ENCODE peak calls at places on chromosomes 6 and 20, in ten cellular contexts. One of them, this sample, is unnamed. For H3K36me3 and H3K27me3, the result is how much of the 10 kb centered on the place peaks cover.

GRCh38 chr20:38806855-38807655 is 1.6 kb downstream of the PPP1R16B start:
- DNase-seq in neural progenitor cell: peak
- DNase-seq in effector memory CD4-positive, alpha-beta T cell: peak
- DNase-seq in transverse colon: peak
- DNase-seq in body of pancreas: no peak
- DNase-seq in CD4-positive, CD25-positive, alpha-beta regulatory T cell: peak
- DNase-seq in hepatocyte: no peak
- DNase-seq in aorta: no peak
- DNase-seq in testis: no peak
- DNase-seq in neuronal stem cell: no peak
- DNase-seq in this sample: peak

GRCh38 chr6:142297996-142298753 is 3.6 kb upstream of the ADGRG6 start:
- DNase-seq in neural progenitor cell: no peak
- DNase-seq in effector memory CD4-positive, alpha-beta T cell: no peak
- DNase-seq in transverse colon: no peak
- DNase-seq in body of pancreas: no peak
- DNase-seq in CD4-positive, CD25-positive, alpha-beta regulatory T cell: no peak
- DNase-seq in hepatocyte: no peak
- DNase-seq in aorta: no peak
- DNase-seq in testis: no peak
- DNase-seq in neuronal stem cell: no peak
- DNase-seq in this sample: no peak

GRCh38 chr6:134903448-134903847 is 46.5 kb downstream of the ALDH8A1 start:
- DNase-seq in neural progenitor cell: no peak
- DNase-seq in effector memory CD4-positive, alpha-beta T cell: no peak
- DNase-seq in transverse colon: no peak
- DNase-seq in body of pancreas: no peak
- DNase-seq in CD4-positive, CD25-positive, alpha-beta regulatory T cell: no peak
- DNase-seq in hepatocyte: peak
- DNase-seq in aorta: no peak
- DNase-seq in testis: no peak
- DNase-seq in neuronal stem cell: no peak
- DNase-seq in this sample: no peak

GRCh38 chr6:33746651-33747100 is at the start of gene IP6K3:
- DNase-seq in neural progenitor cell: peak
- DNase-seq in effector memory CD4-positive, alpha-beta T cell: no peak
- DNase-seq in transverse colon: no peak
- DNase-seq in body of pancreas: no peak
- DNase-seq in CD4-positive, CD25-positive, alpha-beta regulatory T cell: no peak
- DNase-seq in hepatocyte: peak
- DNase-seq in aorta: no peak
- DNase-seq in testis: no peak
- DNase-seq in neuronal stem cell: no peak
- DNase-seq in this sample: peak

GRCh38 chr20:20888273-20888656 is 175.8 kb upstream of the RALGAPA2 start:
- DNase-seq in neural progenitor cell: peak
- DNase-seq in effector memory CD4-positive, alpha-beta T cell: no peak
- DNase-seq in transverse colon: no peak
- DNase-seq in body of pancreas: no peak
- DNase-seq in CD4-positive, CD25-positive, alpha-beta regulatory T cell: no peak
- DNase-seq in hepatocyte: no peak
- DNase-seq in aorta: no peak
- DNase-seq in testis: no peak
- DNase-seq in neuronal stem cell: no peak
- DNase-seq in this sample: peak

GRCh38 chr20:56465997-56466396 is 2.4 kb upstream of the RTF2 start:
- DNase-seq in neural progenitor cell: no peak
- DNase-seq in effector memory CD4-positive, alpha-beta T cell: no peak
- DNase-seq in transverse colon: no peak
- DNase-seq in body of pancreas: no peak
- DNase-seq in CD4-positive, CD25-positive, alpha-beta regulatory T cell: no peak
- DNase-seq in hepatocyte: no peak
- DNase-seq in aorta: no peak
- DNase-seq in testis: no peak
- DNase-seq in neuronal stem cell: no peak
- DNase-seq in this sample: no peak

GRCh38 chr6:145015739-145016558 is 719.4 kb downstream of the EPM2A start:
- DNase-seq in neural progenitor cell: no peak
- DNase-seq in effector memory CD4-positive, alpha-beta T cell: no peak
- DNase-seq in transverse colon: no peak
- DNase-seq in body of pancreas: no peak
- DNase-seq in CD4-positive, CD25-positive, alpha-beta regulatory T cell: no peak
- DNase-seq in hepatocyte: peak
- DNase-seq in aorta: peak
- DNase-seq in testis: no peak
- DNase-seq in neuronal stem cell: no peak
- DNase-seq in this sample: no peak

GRCh38 chr20:17910828-17911294 is 57.7 kb downstream of the SNX5 start:
- DNase-seq in neural progenitor cell: no peak
- DNase-seq in effector memory CD4-positive, alpha-beta T cell: no peak
- DNase-seq in transverse colon: no peak
- DNase-seq in body of pancreas: no peak
- DNase-seq in CD4-positive, CD25-positive, alpha-beta regulatory T cell: no peak
- DNase-seq in hepatocyte: peak
- DNase-seq in aorta: no peak
- DNase-seq in testis: no peak
- DNase-seq in neuronal stem cell: no peak
- DNase-seq in this sample: no peak

GRCh38 chr20:50745634-50746137 is 14.3 kb downstream of the PARD6B start:
- DNase-seq in neural progenitor cell: no peak
- DNase-seq in effector memory CD4-positive, alpha-beta T cell: no peak
- DNase-seq in transverse colon: peak
- DNase-seq in body of pancreas: no peak
- DNase-seq in CD4-positive, CD25-positive, alpha-beta regulatory T cell: no peak
- DNase-seq in hepatocyte: no peak
- DNase-seq in aorta: no peak
- DNase-seq in testis: peak
- DNase-seq in neuronal stem cell: no peak
- DNase-seq in this sample: no peak

GRCh38 chr6:54308677-54309315 is 555 bp downstream of the TINAG start:
- DNase-seq in neural progenitor cell: no peak
- DNase-seq in effector memory CD4-positive, alpha-beta T cell: no peak
- DNase-seq in transverse colon: no peak
- DNase-seq in body of pancreas: no peak
- DNase-seq in CD4-positive, CD25-positive, alpha-beta regulatory T cell: no peak
- DNase-seq in hepatocyte: no peak
- DNase-seq in aorta: no peak
- DNase-seq in testis: no peak
- DNase-seq in neuronal stem cell: no peak
- DNase-seq in this sample: no peak

GRCh38 chr6:38080889-38081288 is 261.4 kb downstream of the ZFAND3 start:
- DNase-seq in neural progenitor cell: no peak
- DNase-seq in effector memory CD4-positive, alpha-beta T cell: no peak
- DNase-seq in transverse colon: no peak
- DNase-seq in body of pancreas: no peak
- DNase-seq in CD4-positive, CD25-positive, alpha-beta regulatory T cell: no peak
- DNase-seq in hepatocyte: peak
- DNase-seq in aorta: no peak
- DNase-seq in testis: no peak
- DNase-seq in neuronal stem cell: no peak
- DNase-seq in this sample: no peak

GRCh38 chr6:90973158-90973557 is 386.3 kb upstream of the MAP3K7 start:
- DNase-seq in neural progenitor cell: no peak
- DNase-seq in effector memory CD4-positive, alpha-beta T cell: no peak
- DNase-seq in transverse colon: no peak
- DNase-seq in body of pancreas: no peak
- DNase-seq in CD4-positive, CD25-positive, alpha-beta regulatory T cell: no peak
- DNase-seq in hepatocyte: no peak
- DNase-seq in aorta: no peak
- DNase-seq in testis: no peak
- DNase-seq in neuronal stem cell: no peak
- DNase-seq in this sample: no peak

GRCh38 chr6:133227344-133227743 is 13.8 kb upstream of the EYA4 start:
- DNase-seq in neural progenitor cell: no peak
- DNase-seq in effector memory CD4-positive, alpha-beta T cell: no peak
- DNase-seq in transverse colon: no peak
- DNase-seq in body of pancreas: no peak
- DNase-seq in CD4-positive, CD25-positive, alpha-beta regulatory T cell: no peak
- DNase-seq in hepatocyte: no peak
- DNase-seq in aorta: no peak
- DNase-seq in testis: no peak
- DNase-seq in neuronal stem cell: no peak
- DNase-seq in this sample: no peak

GRCh38 chr20:18263723-18264122 is 24.6 kb upstream of the ZNF133 start:
- DNase-seq in neural progenitor cell: no peak
- DNase-seq in effector memory CD4-positive, alpha-beta T cell: no peak
- DNase-seq in transverse colon: peak
- DNase-seq in body of pancreas: no peak
- DNase-seq in CD4-positive, CD25-positive, alpha-beta regulatory T cell: no peak
- DNase-seq in hepatocyte: peak
- DNase-seq in aorta: no peak
- DNase-seq in testis: no peak
- DNase-seq in neuronal stem cell: no peak
- DNase-seq in this sample: no peak

GRCh38 chr6:128463942-128464341 is 56.5 kb downstream of the PTPRK start:
- DNase-seq in neural progenitor cell: no peak
- DNase-seq in effector memory CD4-positive, alpha-beta T cell: no peak
- DNase-seq in transverse colon: no peak
- DNase-seq in body of pancreas: no peak
- DNase-seq in CD4-positive, CD25-positive, alpha-beta regulatory T cell: no peak
- DNase-seq in hepatocyte: no peak
- DNase-seq in aorta: no peak
- DNase-seq in testis: no peak
- DNase-seq in neuronal stem cell: no peak
- DNase-seq in this sample: no peak

GRCh38 chr6:108589244-108589730 is 28.6 kb downstream of the FOXO3 start:
- DNase-seq in neural progenitor cell: peak
- DNase-seq in effector memory CD4-positive, alpha-beta T cell: no peak
- DNase-seq in transverse colon: peak
- DNase-seq in body of pancreas: peak
- DNase-seq in CD4-positive, CD25-positive, alpha-beta regulatory T cell: no peak
- DNase-seq in hepatocyte: peak
- DNase-seq in aorta: peak
- DNase-seq in testis: peak
- DNase-seq in neuronal stem cell: peak
- DNase-seq in this sample: peak
- H3K4me3 ChIP-seq in neural progenitor cell: peak
- H3K4me3 ChIP-seq in effector memory CD4-positive, alpha-beta T cell: no peak
- H3K4me3 ChIP-seq in transverse colon: no peak
- H3K4me3 ChIP-seq in body of pancreas: no peak
- H3K4me3 ChIP-seq in CD4-positive, CD25-positive, alpha-beta regulatory T cell: no peak
- H3K4me3 ChIP-seq in hepatocyte: no peak
- H3K4me3 ChIP-seq in aorta: peak
- H3K4me3 ChIP-seq in testis: no peak
- H3K4me3 ChIP-seq in neuronal stem cell: peak
- H3K4me3 ChIP-seq in this sample: no peak

GRCh38 chr20:52168116-52168515 is 23.5 kb downstream of the ZFP64 start:
- DNase-seq in neural progenitor cell: no peak
- DNase-seq in effector memory CD4-positive, alpha-beta T cell: no peak
- DNase-seq in transverse colon: no peak
- DNase-seq in body of pancreas: no peak
- DNase-seq in CD4-positive, CD25-positive, alpha-beta regulatory T cell: no peak
- DNase-seq in hepatocyte: no peak
- DNase-seq in aorta: no peak
- DNase-seq in testis: no peak
- DNase-seq in neuronal stem cell: no peak
- DNase-seq in this sample: no peak
- H3K36me3 ChIP-seq in neural progenitor cell: under half
- H3K36me3 ChIP-seq in effector memory CD4-positive, alpha-beta T cell: under half
- H3K36me3 ChIP-seq in transverse colon: under half
- H3K36me3 ChIP-seq in body of pancreas: under half
- H3K36me3 ChIP-seq in CD4-positive, CD25-positive, alpha-beta regulatory T cell: under half
- H3K36me3 ChIP-seq in hepatocyte: under half
- H3K36me3 ChIP-seq in aorta: under half
- H3K36me3 ChIP-seq in testis: under half
- H3K36me3 ChIP-seq in neuronal stem cell: half or more
- H3K36me3 ChIP-seq in this sample: under half

GRCh38 chr6:105642708-105643107 is 239.8 kb upstream of the PREP start:
- DNase-seq in neural progenitor cell: no peak
- DNase-seq in effector memory CD4-positive, alpha-beta T cell: no peak
- DNase-seq in transverse colon: no peak
- DNase-seq in body of pancreas: no peak
- DNase-seq in CD4-positive, CD25-positive, alpha-beta regulatory T cell: no peak
- DNase-seq in hepatocyte: no peak
- DNase-seq in aorta: no peak
- DNase-seq in testis: no peak
- DNase-seq in neuronal stem cell: no peak
- DNase-seq in this sample: no peak

GRCh38 chr6:105644073-105644489 is 241.2 kb upstream of the PREP start:
- DNase-seq in neural progenitor cell: no peak
- DNase-seq in effector memory CD4-positive, alpha-beta T cell: no peak
- DNase-seq in transverse colon: no peak
- DNase-seq in body of pancreas: no peak
- DNase-seq in CD4-positive, CD25-positive, alpha-beta regulatory T cell: no peak
- DNase-seq in hepatocyte: no peak
- DNase-seq in aorta: no peak
- DNase-seq in testis: no peak
- DNase-seq in neuronal stem cell: no peak
- DNase-seq in this sample: no peak

GRCh38 chr6:105646391-105646867 is 243.5 kb upstream of the PREP start:
- DNase-seq in neural progenitor cell: no peak
- DNase-seq in effector memory CD4-positive, alpha-beta T cell: peak
- DNase-seq in transverse colon: no peak
- DNase-seq in body of pancreas: no peak
- DNase-seq in CD4-positive, CD25-positive, alpha-beta regulatory T cell: peak
- DNase-seq in hepatocyte: no peak
- DNase-seq in aorta: no peak
- DNase-seq in testis: no peak
- DNase-seq in neuronal stem cell: no peak
- DNase-seq in this sample: no peak

GRCh38 chr6:105645958-105646357 is 243.1 kb upstream of the PREP start:
- DNase-seq in neural progenitor cell: no peak
- DNase-seq in effector memory CD4-positive, alpha-beta T cell: no peak
- DNase-seq in transverse colon: no peak
- DNase-seq in body of pancreas: no peak
- DNase-seq in CD4-positive, CD25-positive, alpha-beta regulatory T cell: no peak
- DNase-seq in hepatocyte: no peak
- DNase-seq in aorta: no peak
- DNase-seq in testis: no peak
- DNase-seq in neuronal stem cell: no peak
- DNase-seq in this sample: no peak

DNA sequence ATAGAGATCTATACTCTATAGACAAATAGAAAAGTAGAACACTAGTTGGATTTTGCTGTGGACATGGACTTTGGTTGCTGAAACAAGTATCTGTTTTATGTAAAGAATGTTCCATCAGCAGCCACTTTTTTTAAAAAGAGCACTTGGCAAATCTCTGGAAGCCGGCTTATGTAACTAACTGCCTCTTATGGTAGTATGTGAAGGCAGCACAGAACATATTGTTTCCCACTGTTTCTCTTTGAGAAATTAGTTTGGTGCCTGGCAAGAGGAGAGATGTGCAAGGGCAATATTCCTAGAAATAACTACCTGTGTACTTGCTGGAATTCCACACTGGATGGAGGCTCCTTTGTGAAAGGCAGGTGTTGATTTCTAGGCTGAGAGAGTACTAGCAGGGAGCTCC is 242.3 kb upstream of the PREP start:
- DNase-seq in neural progenitor cell: no peak
- DNase-seq in effector memory CD4-positive, alpha-beta T cell: no peak
- DNase-seq in transverse colon: no peak
- DNase-seq in body of pancreas: no peak
- DNase-seq in CD4-positive, CD25-positive, alpha-beta regulatory T cell: no peak
- DNase-seq in hepatocyte: peak
- DNase-seq in aorta: no peak
- DNase-seq in testis: no peak
- DNase-seq in neuronal stem cell: no peak
- DNase-seq in this sample: no peak
- H3K27me3 ChIP-seq in neural progenitor cell: under half
- H3K27me3 ChIP-seq in effector memory CD4-positive, alpha-beta T cell: under half
- H3K27me3 ChIP-seq in transverse colon: under half
- H3K27me3 ChIP-seq in body of pancreas: under half
- H3K27me3 ChIP-seq in CD4-positive, CD25-positive, alpha-beta regulatory T cell: under half
- H3K27me3 ChIP-seq in hepatocyte: under half
- H3K27me3 ChIP-seq in aorta: under half
- H3K27me3 ChIP-seq in testis: under half
- H3K27me3 ChIP-seq in neuronal stem cell: under half
- H3K27me3 ChIP-seq in this sample: under half

GRCh38 chr20:63968136-63968927 is 1.4 kb downstream of the ZNF512B start:
- DNase-seq in neural progenitor cell: no peak
- DNase-seq in effector memory CD4-positive, alpha-beta T cell: no peak
- DNase-seq in transverse colon: peak
- DNase-seq in body of pancreas: peak
- DNase-seq in CD4-positive, CD25-positive, alpha-beta regulatory T cell: no peak
- DNase-seq in hepatocyte: no peak
- DNase-seq in aorta: no peak
- DNase-seq in testis: no peak
- DNase-seq in neuronal stem cell: no peak
- DNase-seq in this sample: no peak
- H3K4me3 ChIP-seq in neural progenitor cell: peak
- H3K4me3 ChIP-seq in effector memory CD4-positive, alpha-beta T cell: peak
- H3K4me3 ChIP-seq in transverse colon: no peak
- H3K4me3 ChIP-seq in body of pancreas: no peak
- H3K4me3 ChIP-seq in CD4-positive, CD25-positive, alpha-beta regulatory T cell: no peak
- H3K4me3 ChIP-seq in hepatocyte: peak
- H3K4me3 ChIP-seq in aorta: no peak
- H3K4me3 ChIP-seq in testis: peak
- H3K4me3 ChIP-seq in neuronal stem cell: peak
- H3K4me3 ChIP-seq in this sample: peak